ENCODE peak calls at places on chromosomes 7 and 10, in ten cellular contexts. Z is NCI-H460, T is NCI-H1092 treated with DMSO at 0.1 percent for 48 hours, V is posterior cingulate gyrus, O is upper lobe of right lung, W is pulmonary artery endothelial cell, H is cardiac fibroblast, A is sciatic nerve, C is mesendoderm, X is PC-3. Y is an unnamed sample.

GRCh38 chr10:32159264-32159663 is 103.0 kb upstream of the KIF5B start:
- DNase-seq in Z (no peak), X (no peak), O (no peak), W (no peak), C (no peak), A (no peak), V (no peak), H (no peak), T (no peak), Y (no peak)

GRCh38 chr7:32470871-32471270 is 19.3 kb downstream of the LSM5 start:
- DNase-seq in X (no peak), V (no peak), Z (no peak), T (no peak), A (no peak), C (peak; percentile 22), W (no peak), O (no peak), H (no peak), Y (no peak)

GRCh38 chr7:106064836-106065559 is 47.1 kb downstream of the SYPL1 start:
- DNase-seq in A (peak; percentile 85), Z (peak; percentile 68), H (peak; percentile 93), W (no peak), O (peak; percentile 71), V (peak; percentile 64), C (peak; percentile 81), T (peak; percentile 81), X (peak; percentile 99), Y (peak; percentile 90)

GRCh38 chr7:117153016-117153415 is 169.8 kb downstream of the WNT2 start:
- DNase-seq in O (no peak), V (no peak), T (no peak), X (no peak), Z (no peak), A (no peak), H (no peak), W (no peak), C (peak; percentile 55), Y (no peak)

GRCh38 chr10:28331821-28332220 is 29.0 kb upstream of the MPP7 start:
- DNase-seq in A (no peak), Z (no peak), W (no peak), H (peak; percentile 90), T (peak; percentile 15), O (no peak), C (no peak), X (peak; percentile 55), V (no peak), Y (no peak)

GRCh38 chr7:134476044-134476443 is 17.1 kb upstream of the AKR1B1 start:
- DNase-seq in A (no peak), C (no peak), V (no peak), H (no peak), O (no peak), X (no peak), T (no peak), Z (no peak), W (no peak), Y (no peak)

GRCh38 chr7:26658698-26659084 is 205.7 kb downstream of the SKAP2 start:
- DNase-seq in W (no peak), A (no peak), O (no peak), V (no peak), T (peak; percentile 96), C (no peak), X (no peak), Z (no peak), H (no peak), Y (no peak)

GRCh38 chr7:103689262-103689661 is 243.3 kb upstream of the SLC26A5 start:
- DNase-seq in A (no peak), C (no peak), Z (no peak), T (peak; percentile 70), V (no peak), X (no peak), H (no peak), O (no peak), W (no peak), Y (no peak)

GRCh38 chr10:105952153-105952552 is 1212.4 kb downstream of the SORCS1 start:
- DNase-seq in Z (no peak), H (peak; percentile 47), X (peak; percentile 20), C (peak; percentile 87), A (no peak), O (no peak), W (no peak), T (no peak), V (no peak), Y (no peak)

GRCh38 chr7:33262476-33262875 is 133.1 kb downstream of the BBS9 start:
- DNase-seq in Z (no peak), T (no peak), C (peak; percentile 48), O (no peak), X (no peak), V (no peak), A (no peak), H (peak; percentile 33), W (no peak), Y (no peak)

GRCh38 chr10:79127151-79127961 is 58.6 kb downstream of the ZMIZ1 start:
- DNase-seq in A (no peak), W (peak; percentile 37), X (peak; percentile 100), Z (peak; percentile 26), H (peak; percentile 89), V (no peak), O (peak; percentile 96), C (peak; percentile 91), T (no peak), Y (peak; percentile 84)

GRCh38 chr7:143259765-143260164 is 3.5 kb upstream of the GSTK1 start:
- DNase-seq in H (no peak), X (peak; percentile 70), O (no peak), Z (no peak), T (no peak), C (peak; percentile 13), W (no peak), V (no peak), A (no peak), Y (no peak)

GRCh38 chr7:140899883-140900282 is 24.8 kb downstream of the BRAF start:
- DNase-seq in C (peak; percentile 62), H (no peak), T (peak; percentile 31), X (no peak), V (no peak), Z (no peak), O (no peak), W (no peak), A (no peak), Y (no peak)

GRCh38 chr10:49285232-49285631 is 13.7 kb upstream of the C10orf71 start:
- DNase-seq in A (peak; percentile 10), C (no peak), Z (no peak), X (peak; percentile 25), O (no peak), W (no peak), V (no peak), H (peak; percentile 39), T (no peak), Y (no peak)

GRCh38 chr10:73902351-73902750 is 8.6 kb upstream of the PLAU start:
- DNase-seq in Z (no peak), O (no peak), H (no peak), X (no peak), A (no peak), V (no peak), W (no peak), C (no peak), T (no peak), Y (no peak)

GRCh38 chr10:62626817-62627216 is 177.7 kb upstream of the ADO start:
- DNase-seq in C (peak; percentile 27), O (no peak), T (no peak), V (no peak), A (no peak), W (no peak), H (peak; percentile 56), Z (no peak), X (peak; percentile 98), Y (no peak)

GRCh38 chr7:5064391-5065106 is 18.9 kb downstream of the RBAK start:
- DNase-seq in A (no peak), W (no peak), V (no peak), X (no peak), C (peak; percentile 69), T (no peak), H (peak; percentile 35), Z (no peak), O (no peak), Y (no peak)

GRCh38 chr7:7568553-7568952 is 1.9 kb downstream of the MIOS start:
- DNase-seq in X (no peak), V (no peak), H (no peak), W (no peak), O (no peak), T (no peak), C (no peak), Z (no peak), A (no peak), Y (no peak)

GRCh38 chr7:34552502-34552901 is 105.5 kb upstream of the NPSR1 start:
- DNase-seq in W (no peak), H (no peak), V (no peak), O (no peak), C (no peak), Z (no peak), A (no peak), X (no peak), T (no peak), Y (peak; percentile 26)

GRCh38 chr7:155818154-155818819 is 6.0 kb upstream of the SHH start:
- DNase-seq in O (peak; percentile 63), A (no peak), Z (no peak), W (no peak), C (no peak), X (no peak), H (no peak), T (no peak), V (no peak), Y (no peak)

GRCh38 chr10:72133517-72133916 is 45.2 kb upstream of the SPOCK2 start:
- DNase-seq in C (no peak), A (no peak), H (peak; percentile 72), Z (no peak), X (peak; percentile 39), T (no peak), W (no peak), V (no peak), O (no peak), Y (no peak)

GRCh38 chr7:47664650-47665049 is 82.7 kb upstream of the TNS3 start:
- DNase-seq in T (no peak), C (no peak), A (no peak), H (no peak), V (no peak), O (no peak), W (no peak), Z (no peak), X (no peak), Y (no peak)

GRCh38 chr10:119360181-119360921 is 153.0 kb downstream of the GRK5 start:
- DNase-seq in V (no peak), Z (no peak), O (peak; percentile 60), H (peak; percentile 34), A (no peak), X (no peak), T (no peak), C (no peak), W (no peak), Y (peak; percentile 75)

GRCh38 chr10:102710604-102711003 is 3.6 kb downstream of the ARL3 start:
- DNase-seq in H (peak; percentile 65), A (no peak), C (no peak), V (no peak), Z (no peak), W (no peak), O (no peak), X (peak; percentile 48), T (no peak), Y (no peak)

GRCh38 chr7:79709574-79710409 is 256.3 kb upstream of the MAGI2 start:
- DNase-seq in C (peak; percentile 96), H (peak; percentile 30), O (no peak), V (no peak), A (no peak), X (peak; percentile 95), Z (no peak), W (no peak), T (peak; percentile 47), Y (no peak)

GRCh38 chr10:22321831-22322662 is 1.1 kb downstream of the BMI1 start:
- DNase-seq in Z (no peak), X (no peak), H (peak; percentile 30), O (peak; percentile 74), C (no peak), W (no peak), T (no peak), A (peak; percentile 67), V (peak; percentile 17), Y (peak; percentile 74)

GRCh38 chr10:121099601-121100000 is 248.4 kb downstream of the WDR11 start:
- DNase-seq in H (no peak), Z (no peak), V (no peak), X (no peak), W (no peak), A (no peak), O (no peak), T (no peak), C (peak; percentile 91), Y (no peak)

GRCh38 chr7:149794665-149795064 is 21.3 kb upstream of the ZNF467 start:
- DNase-seq in T (no peak), X (no peak), A (no peak), V (no peak), Z (no peak), H (no peak), O (no peak), W (no peak), C (no peak), Y (no peak)